ENCODE peak calls at places on chromosomes 16 and 17, in four cellular contexts. G is WTC11, L is A549, Y is K562. M is an unnamed sample.

GRCh38 chr17:62109378-62109902 is 44.4 kb upstream of the MED13 start:
- DNase-seq in G (peak), L (peak), Y (peak), M (peak)

GRCh38 chr16:54282202-54282922 is 4.2 kb downstream of the IRX3 start:
- DNase-seq in G (peak), L (peak), Y (peak), M (no peak)

GRCh38 chr17:9928601-9929341 is 23.7 kb upstream of the RCVRN start:
- DNase-seq in G (peak), L (peak), Y (peak), M (peak)

GRCh38 chr17:7972131-7972785 is 30.2 kb upstream of the GUCY2D start:
- DNase-seq in G (no peak), L (no peak), Y (no peak), M (no peak)

GRCh38 chr17:79849953-79850352 is 10.7 kb upstream of the CBX4 start:
- DNase-seq in G (no peak), L (no peak), Y (no peak), M (peak)

GRCh38 chr16:81181013-81181720 is 57.3 kb upstream of the BCO1 start:
- DNase-seq in G (peak), L (peak), Y (peak), M (peak)

GRCh38 chr17:69348441-69348840 is 21.5 kb upstream of the ABCA5 start:
- DNase-seq in G (no peak), L (no peak), Y (no peak), M (no peak)

GRCh38 chr16:61366006-61366405 is 670.2 kb downstream of the CDH8 start:
- DNase-seq in G (no peak), L (no peak), Y (no peak), M (no peak)

GRCh38 chr16:67198238-67198734 is 645 bp upstream of the ELMO3 start:
- DNase-seq in G (peak), L (peak), Y (no peak), M (no peak)

DNA sequence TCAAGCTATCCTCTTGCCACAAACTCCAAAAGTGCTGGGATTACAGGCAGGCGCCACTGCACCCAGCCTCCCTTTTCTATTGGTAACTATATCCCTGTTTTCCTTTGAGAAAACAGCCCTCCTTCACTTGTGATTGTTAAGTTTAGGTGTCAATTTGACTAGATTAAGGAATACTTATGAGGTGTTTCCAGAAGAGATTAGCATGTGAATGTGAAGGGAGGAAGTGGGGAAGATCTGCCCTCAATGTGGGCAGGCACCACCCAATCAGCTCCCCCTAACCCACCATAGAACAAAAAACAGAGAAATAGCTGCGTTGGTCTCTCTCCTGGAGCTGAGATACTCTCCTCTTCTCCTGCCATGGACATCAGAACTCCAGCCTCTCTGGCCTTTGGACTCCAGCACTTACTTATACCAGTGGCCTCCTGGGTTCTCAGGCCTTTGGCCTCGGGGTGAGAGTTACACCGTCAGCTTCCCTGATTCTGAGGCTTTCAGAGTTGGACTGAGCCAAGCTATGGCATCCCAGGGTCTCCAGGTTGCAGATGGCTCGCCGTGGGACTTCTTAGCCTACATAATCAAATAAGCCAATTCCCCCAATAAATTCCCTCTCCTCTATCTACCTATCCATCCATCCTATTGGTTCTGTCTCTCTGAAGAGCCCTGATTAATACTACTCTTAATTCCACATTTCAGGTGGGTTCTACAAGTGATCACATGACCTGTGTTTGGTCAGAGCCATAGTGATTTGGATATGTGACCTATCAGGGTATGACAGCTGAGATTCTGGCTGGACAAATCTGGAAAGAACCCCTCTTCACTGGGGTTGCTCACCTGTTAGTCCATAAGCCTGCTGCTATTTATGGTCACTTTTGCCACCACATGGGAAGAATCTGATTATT is 12.0 kb upstream of the STAT3 start:
- DNase-seq in G (no peak), L (no peak), Y (no peak), M (no peak)
- TF ChIP-seq NR3C1 in G (no peak), L (no peak), Y (no peak), M (no peak)

GRCh38 chr17:72115789-72116520 is 4.9 kb upstream of the SOX9 start:
- DNase-seq in G (peak), L (no peak), Y (no peak), M (no peak)
- TF ChIP-seq NR3C1 in G (no peak), L (no peak), Y (no peak), M (no peak)

DNA sequence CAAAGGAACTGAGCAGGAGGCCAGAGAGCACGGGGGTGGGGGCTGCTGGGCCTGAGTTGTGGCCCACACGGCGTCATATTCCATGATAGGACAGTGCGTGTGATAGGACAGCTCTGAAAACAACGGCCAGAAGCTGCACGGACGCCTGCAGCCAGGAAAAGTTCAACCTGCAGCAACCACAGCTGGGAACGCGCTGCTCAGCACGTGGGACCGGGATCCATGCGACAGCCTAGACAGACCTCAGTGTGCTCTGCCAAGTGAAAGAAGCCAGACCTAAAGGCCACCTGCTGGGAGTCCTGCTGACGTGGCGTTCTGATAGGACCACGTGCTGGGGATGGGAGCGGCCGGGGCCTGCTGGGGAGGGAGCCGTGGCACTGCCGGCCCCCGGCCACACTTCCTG is 21.6 kb downstream of the CTU2 start:
- DNase-seq in G (no peak), L (no peak), Y (no peak), M (no peak)
- TF ChIP-seq NR3C1 in G (no peak), L (no peak), Y (no peak), M (no peak)

GRCh38 chr17:48611213-48611612 is 396 bp upstream of the HOXB7 start:
- DNase-seq in G (no peak), L (peak), Y (no peak), M (no peak)
- TF ChIP-seq NR3C1 in G (no peak), L (no peak), Y (no peak), M (no peak)

GRCh38 chr16:65123846-65124513 is 2.1 kb upstream of the CDH11 start:
- DNase-seq in G (no peak), L (no peak), Y (no peak), M (no peak)
- TF ChIP-seq NR3C1 in G (no peak), L (no peak), Y (no peak), M (no peak)

GRCh38 chr17:18364166-18364565 is 816 bp upstream of the SHMT1 start:
- DNase-seq in G (no peak), L (no peak), Y (no peak), M (no peak)

GRCh38 chr17:18363021-18363941 is at the start of gene SHMT1:
- DNase-seq in G (peak), L (peak), Y (peak), M (peak)

GRCh38 chr17:18361837-18362380 is 1.4 kb downstream of the SHMT1 start:
- DNase-seq in G (no peak), L (no peak), Y (no peak), M (no peak)

GRCh38 chr17:18360518-18360917 is 2.8 kb downstream of the SHMT1 start:
- DNase-seq in G (no peak), L (no peak), Y (no peak), M (no peak)

GRCh38 chr17:18362509-18363020 is 785 bp downstream of the SHMT1 start:
- DNase-seq in G (no peak), L (peak), Y (peak), M (peak)
- TF ChIP-seq NR3C1 in G (no peak), L (no peak), Y (no peak), M (no peak)

GRCh38 chr17:44906987-44907681 is 7.9 kb upstream of the EFTUD2 start:
- DNase-seq in G (no peak), L (no peak), Y (peak), M (no peak)
- TF ChIP-seq NR3C1 in G (no peak), L (no peak), Y (no peak), M (no peak)

DNA sequence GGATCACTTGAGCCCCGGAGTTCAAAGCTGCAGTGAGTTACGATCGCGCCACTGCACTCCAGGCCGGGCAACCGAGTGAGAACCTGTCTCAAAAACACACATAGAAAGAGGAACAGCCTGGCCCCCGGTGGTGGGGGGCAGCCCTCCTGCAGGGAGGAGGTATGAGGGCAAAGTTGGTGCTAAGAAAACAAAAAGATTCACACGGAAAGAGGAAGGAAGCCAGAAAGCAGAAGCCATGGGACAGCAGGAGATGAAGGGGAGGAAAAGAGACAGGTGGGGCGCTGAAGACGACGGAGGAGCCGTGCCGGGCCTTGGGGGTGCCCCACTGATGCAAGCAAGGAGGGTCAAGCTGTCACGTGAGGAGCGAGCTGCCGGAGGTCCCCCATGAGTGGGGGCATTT is 8.2 kb upstream of the C16orf74 start:
- DNase-seq in G (no peak), L (no peak), Y (no peak), M (no peak)
- TF ChIP-seq NR3C1 in G (no peak), L (no peak), Y (no peak), M (no peak)

GRCh38 chr16:30548392-30549255 is 9.6 kb downstream of the ZNF764 start:
- DNase-seq in G (no peak), L (no peak), Y (no peak), M (no peak)
- TF ChIP-seq NR3C1 in G (no peak), L (no peak), Y (no peak), M (no peak)

GRCh38 chr16:85394511-85395206 is 218.5 kb upstream of the GSE1 start:
- DNase-seq in G (peak), L (no peak), Y (no peak), M (no peak)

GRCh38 chr16:85398050-85398451 is 215.1 kb upstream of the GSE1 start:
- DNase-seq in G (peak), L (no peak), Y (no peak), M (no peak)

GRCh38 chr16:85395207-85395912 is 217.8 kb upstream of the GSE1 start:
- DNase-seq in G (peak), L (peak), Y (peak), M (peak)

GRCh38 chr16:85396879-85397871 is 215.9 kb upstream of the GSE1 start:
- DNase-seq in G (peak), L (no peak), Y (peak), M (peak)

GRCh38 chr16:85395913-85396878 is 216.9 kb upstream of the GSE1 start:
- DNase-seq in G (peak), L (no peak), Y (no peak), M (no peak)
- TF ChIP-seq NR3C1 in G (no peak), L (no peak), Y (no peak), M (no peak)